ENCODE peak calls at places on chromosomes 12 and 14, in six cellular contexts. One of them, this sample, is unnamed.

GRCh38 chr14:94598816-94599655 is 13.2 kb upstream of the SERPINA3 start:
- DNase-seq in stomach: peak
- DNase-seq in A549: peak
- DNase-seq in Peyer's patch: no peak
- DNase-seq in spleen: no peak
- DNase-seq in HCT116: peak
- DNase-seq in this sample: peak

GRCh38 chr12:116717466-116718457 is 20.1 kb downstream of the SPRING1 start:
- DNase-seq in stomach: no peak
- DNase-seq in HCT116: no peak
- DNase-seq in A549: no peak
- DNase-seq in Peyer's patch: no peak
- DNase-seq in spleen: no peak
- DNase-seq in this sample: peak

GRCh38 chr12:52454411-52455201 is 2.7 kb upstream of the KRT6B start:
- DNase-seq in HCT116: peak
- DNase-seq in spleen: no peak
- DNase-seq in stomach: no peak
- DNase-seq in A549: no peak
- DNase-seq in Peyer's patch: no peak
- DNase-seq in this sample: no peak

GRCh38 chr12:64682572-64683277 is 72.4 kb downstream of the RASSF3 start:
- DNase-seq in spleen: no peak
- DNase-seq in A549: no peak
- DNase-seq in Peyer's patch: no peak
- DNase-seq in HCT116: no peak
- DNase-seq in stomach: no peak
- DNase-seq in this sample: peak

GRCh38 chr12:113039911-113040425 is 16.6 kb upstream of the DTX1 start:
- DNase-seq in HCT116: no peak
- DNase-seq in spleen: no peak
- DNase-seq in Peyer's patch: no peak
- DNase-seq in A549: no peak
- DNase-seq in stomach: no peak
- DNase-seq in this sample: no peak

GRCh38 chr12:15752780-15753179 is 36.4 kb downstream of the EPS8 start:
- DNase-seq in HCT116: no peak
- DNase-seq in A549: no peak
- DNase-seq in spleen: no peak
- DNase-seq in Peyer's patch: no peak
- DNase-seq in stomach: no peak
- DNase-seq in this sample: no peak

GRCh38 chr12:50614167-50614762 is 109.5 kb downstream of the DIP2B start:
- DNase-seq in spleen: no peak
- DNase-seq in A549: no peak
- DNase-seq in HCT116: peak
- DNase-seq in stomach: no peak
- DNase-seq in Peyer's patch: no peak
- DNase-seq in this sample: no peak

GRCh38 chr14:96501383-96501745 is 818 bp upstream of the PAPOLA start:
- DNase-seq in spleen: no peak
- DNase-seq in A549: no peak
- DNase-seq in Peyer's patch: peak
- DNase-seq in HCT116: no peak
- DNase-seq in stomach: no peak
- DNase-seq in this sample: no peak

GRCh38 chr14:68819260-68819691 is 26.4 kb upstream of the ZFP36L1 start:
- DNase-seq in A549: no peak
- DNase-seq in spleen: no peak
- DNase-seq in Peyer's patch: no peak
- DNase-seq in HCT116: peak
- DNase-seq in stomach: peak
- DNase-seq in this sample: peak

GRCh38 chr12:51591020-51591901 is at the start of gene SCN8A:
- DNase-seq in stomach: peak
- DNase-seq in A549: peak
- DNase-seq in HCT116: peak
- DNase-seq in spleen: peak
- DNase-seq in Peyer's patch: peak
- DNase-seq in this sample: no peak

GRCh38 chr12:13666806-13667205 is 314.6 kb downstream of the GRIN2B start:
- DNase-seq in HCT116: no peak
- DNase-seq in Peyer's patch: no peak
- DNase-seq in stomach: no peak
- DNase-seq in A549: no peak
- DNase-seq in spleen: no peak
- DNase-seq in this sample: no peak
- TF ChIP-seq CTCF in HCT116: no peak
- TF ChIP-seq CTCF in Peyer's patch: no peak
- TF ChIP-seq CTCF in stomach: no peak
- TF ChIP-seq CTCF in A549: no peak
- TF ChIP-seq CTCF in spleen: no peak
- TF ChIP-seq CTCF in this sample: no peak

DNA sequence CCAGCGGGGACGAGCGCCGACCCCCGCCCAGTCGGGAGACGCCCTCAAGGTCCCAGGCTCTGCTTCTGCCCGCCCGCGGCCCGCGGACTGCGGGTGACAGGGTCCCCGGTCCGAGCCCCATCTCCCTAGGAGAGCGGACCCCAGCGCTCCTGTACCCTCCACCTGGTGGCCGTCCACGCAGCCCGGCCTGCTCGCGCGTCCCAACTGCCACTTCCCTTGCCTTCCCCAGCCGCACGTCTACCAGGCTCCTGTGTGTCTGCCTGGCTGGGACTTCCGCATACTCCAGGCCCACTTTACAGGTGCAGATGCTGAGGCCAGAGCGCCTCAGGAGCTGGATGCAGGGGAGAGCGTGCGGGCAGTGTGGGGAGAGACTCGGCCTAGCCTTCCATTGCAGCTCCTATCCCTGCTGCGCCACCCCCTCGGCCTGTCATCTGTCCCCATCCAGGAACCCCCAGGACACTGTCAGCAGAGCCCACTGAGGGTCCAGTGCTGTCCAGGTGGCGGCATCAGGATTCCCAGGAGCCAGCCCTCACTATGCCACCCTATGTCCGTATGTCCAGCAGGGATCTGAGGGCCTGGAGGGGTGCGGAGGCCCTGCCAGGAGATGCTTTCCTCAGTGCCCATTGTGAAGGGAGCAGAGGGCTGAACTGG is 8.0 kb upstream of the ANKRD9 start:
- DNase-seq in spleen: no peak
- DNase-seq in A549: no peak
- DNase-seq in Peyer's patch: no peak
- DNase-seq in HCT116: no peak
- DNase-seq in stomach: no peak
- DNase-seq in this sample: no peak
- TF ChIP-seq POLR2A in spleen: no peak
- TF ChIP-seq POLR2A in A549: no peak
- TF ChIP-seq POLR2A in Peyer's patch: no peak
- TF ChIP-seq POLR2A in HCT116: no peak
- TF ChIP-seq POLR2A in stomach: no peak
- TF ChIP-seq POLR2A in this sample: no peak

GRCh38 chr12:29667011-29667410 is 116.7 kb downstream of the TMTC1 start:
- DNase-seq in stomach: no peak
- DNase-seq in A549: no peak
- DNase-seq in HCT116: no peak
- DNase-seq in Peyer's patch: no peak
- DNase-seq in spleen: no peak
- DNase-seq in this sample: no peak
- H3K27ac ChIP-seq in stomach: no peak
- H3K27ac ChIP-seq in A549: no peak
- H3K27ac ChIP-seq in HCT116: no peak
- H3K27ac ChIP-seq in Peyer's patch: no peak
- H3K27ac ChIP-seq in spleen: peak
- H3K27ac ChIP-seq in this sample: no peak

GRCh38 chr12:81257952-81258551 is 180.2 kb downstream of the ACSS3 start:
- DNase-seq in A549: no peak
- DNase-seq in stomach: no peak
- DNase-seq in Peyer's patch: no peak
- DNase-seq in spleen: no peak
- DNase-seq in HCT116: peak
- DNase-seq in this sample: no peak
- TF ChIP-seq CTCF in A549: peak
- TF ChIP-seq CTCF in stomach: no peak
- TF ChIP-seq CTCF in Peyer's patch: no peak
- TF ChIP-seq CTCF in spleen: peak
- TF ChIP-seq CTCF in HCT116: peak
- TF ChIP-seq CTCF in this sample: peak

DNA sequence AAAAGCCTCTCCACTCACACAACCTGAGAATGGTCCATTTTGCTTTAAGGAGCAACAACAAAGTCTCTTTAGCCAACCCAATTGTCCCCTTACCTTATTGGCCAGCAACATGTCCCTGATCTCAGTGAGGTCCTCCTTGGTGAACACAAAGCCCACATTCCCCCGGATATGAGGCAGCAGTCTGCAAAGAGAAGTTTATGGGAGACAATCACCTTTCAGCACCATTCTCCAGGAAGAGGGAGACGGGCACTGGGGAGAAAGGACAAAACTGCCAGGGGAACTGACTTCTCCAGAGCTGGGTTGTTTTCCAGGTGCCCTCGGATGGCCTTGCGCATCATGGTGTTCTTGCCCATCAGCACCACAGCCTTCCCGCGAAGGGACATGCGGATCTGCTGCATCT is 1.9 kb downstream of the RPLP0 start:
- DNase-seq in A549: no peak
- DNase-seq in spleen: no peak
- DNase-seq in HCT116: no peak
- DNase-seq in Peyer's patch: peak
- DNase-seq in stomach: no peak
- DNase-seq in this sample: no peak
- TF ChIP-seq POLR2A in A549: no peak
- TF ChIP-seq POLR2A in spleen: no peak
- TF ChIP-seq POLR2A in HCT116: no peak
- TF ChIP-seq POLR2A in Peyer's patch: no peak
- TF ChIP-seq POLR2A in stomach: no peak
- TF ChIP-seq POLR2A in this sample: no peak

GRCh38 chr12:8696402-8697100 is 1.2 kb upstream of the RIMKLB start:
- DNase-seq in spleen: no peak
- DNase-seq in HCT116: no peak
- DNase-seq in Peyer's patch: no peak
- DNase-seq in A549: no peak
- DNase-seq in stomach: no peak
- DNase-seq in this sample: no peak
- H3K27ac ChIP-seq in spleen: peak
- H3K27ac ChIP-seq in HCT116: no peak
- H3K27ac ChIP-seq in Peyer's patch: peak
- H3K27ac ChIP-seq in A549: peak
- H3K27ac ChIP-seq in stomach: peak
- H3K27ac ChIP-seq in this sample: peak

GRCh38 chr12:98416845-98417244 is 98.5 kb upstream of the TMPO start:
- DNase-seq in HCT116: no peak
- DNase-seq in spleen: no peak
- DNase-seq in A549: peak
- DNase-seq in Peyer's patch: no peak
- DNase-seq in stomach: no peak
- DNase-seq in this sample: no peak
- TF ChIP-seq CTCF in HCT116: peak
- TF ChIP-seq CTCF in spleen: no peak
- TF ChIP-seq CTCF in A549: peak
- TF ChIP-seq CTCF in Peyer's patch: no peak
- TF ChIP-seq CTCF in stomach: no peak
- TF ChIP-seq CTCF in this sample: no peak

DNA sequence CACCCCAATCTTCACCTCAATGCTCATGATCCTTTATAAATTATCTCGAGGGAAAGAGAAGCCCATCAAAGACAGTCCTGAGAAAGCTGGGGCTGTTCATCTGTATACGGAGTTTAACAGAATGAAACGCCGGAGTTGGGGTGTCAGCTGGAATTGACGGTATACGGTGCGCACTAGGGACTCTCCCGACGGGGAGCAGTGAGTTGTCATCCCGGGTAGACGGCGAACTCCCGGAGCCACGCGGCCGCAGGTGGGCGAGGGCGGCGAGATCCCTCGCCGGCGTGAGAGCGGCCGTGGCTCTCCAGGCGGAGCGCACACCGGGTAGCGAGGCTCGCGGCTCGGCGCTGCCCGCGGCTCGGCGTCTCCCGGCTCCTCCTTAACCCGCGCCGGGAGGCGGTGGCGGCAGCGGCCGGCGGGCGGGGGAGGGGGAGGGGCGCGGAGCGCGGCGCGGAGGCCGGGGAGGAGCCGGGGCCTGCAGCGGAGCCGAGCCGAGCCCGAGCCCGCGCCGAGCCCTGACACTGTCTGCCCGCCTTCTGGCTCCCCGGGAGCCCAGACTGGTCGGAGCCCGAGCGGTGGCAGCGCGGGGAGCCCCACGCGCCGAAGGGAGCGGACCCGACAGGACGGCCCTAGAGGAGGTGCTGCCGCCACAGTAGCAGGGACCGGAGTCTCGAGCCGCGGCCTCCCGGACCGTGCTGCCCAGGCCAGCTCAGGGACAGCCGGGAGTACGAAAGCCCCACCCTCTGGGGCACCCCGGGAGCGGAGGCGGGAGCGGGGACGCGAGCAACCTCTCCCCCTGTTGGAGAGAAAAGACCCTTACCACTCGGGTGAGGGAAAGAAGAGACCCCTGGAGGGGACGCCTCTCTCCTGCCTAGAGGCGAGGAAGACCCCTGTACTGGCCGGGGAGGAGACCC is at the start of gene FOXJ2:
- DNase-seq in HCT116: no peak
- DNase-seq in A549: peak
- DNase-seq in stomach: peak
- DNase-seq in spleen: peak
- DNase-seq in Peyer's patch: peak
- DNase-seq in this sample: peak
- TF ChIP-seq POLR2A in HCT116: no peak
- TF ChIP-seq POLR2A in A549: peak
- TF ChIP-seq POLR2A in stomach: no peak
- TF ChIP-seq POLR2A in spleen: no peak
- TF ChIP-seq POLR2A in Peyer's patch: peak
- TF ChIP-seq POLR2A in this sample: peak